ENCODE peak calls at places on chromosomes 13 and 19, in five cellular contexts. M is H9, A is substantia nigra, Y is A549, Z is GM23338. I is an unnamed sample.

GRCh38 chr19:35363711-35364425 is 5.6 kb downstream of the FFAR3 start:
- DNase-seq in M (no peak), A (no peak), Y (no peak), Z (no peak), I (no peak)

GRCh38 chr19:35671818-35672217 is 5.5 kb downstream of the UPK1A start:
- DNase-seq in M (no peak), A (no peak), Y (no peak), Z (no peak), I (no peak)

GRCh38 chr13:54705738-54706137 is 1677.1 kb downstream of the OLFM4 start:
- DNase-seq in M (no peak), A (no peak), Y (no peak), Z (no peak), I (peak)

GRCh38 chr13:44298314-44298713 is 75.3 kb upstream of the SERP2 start:
- DNase-seq in M (no peak), A (no peak), Y (no peak), Z (no peak), I (no peak)

GRCh38 chr13:73133536-73133935 is 74.7 kb downstream of the KLF5 start:
- DNase-seq in M (no peak), A (no peak), Y (peak), Z (no peak), I (no peak)

GRCh38 chr13:73602295-73602694 is 531.9 kb downstream of the KLF12 start:
- DNase-seq in M (no peak), A (no peak), Y (no peak), Z (peak), I (no peak)

GRCh38 chr19:33304760-33305647 is 2.7 kb upstream of the CEBPA start:
- DNase-seq in M (peak), A (no peak), Y (no peak), Z (no peak), I (no peak)

GRCh38 chr19:1237754-1238372 is at the start of gene CBARP:
- DNase-seq in M (no peak), A (peak), Y (no peak), Z (no peak), I (peak)

GRCh38 chr13:91017031-91017668 is 330.3 kb upstream of the MIR17HG start:
- DNase-seq in M (peak), A (peak), Y (peak), Z (peak), I (peak)

GRCh38 chr19:33098023-33098652 is 17.2 kb downstream of the GPATCH1 start:
- DNase-seq in M (no peak), A (no peak), Y (no peak), Z (no peak), I (no peak)

GRCh38 chr13:101576452-101576851 is 124.0 kb downstream of the ITGBL1 start:
- DNase-seq in M (no peak), A (no peak), Y (no peak), Z (no peak), I (no peak)

GRCh38 chr13:93320942-93321341 is 94.3 kb downstream of the GPC6 start:
- DNase-seq in M (no peak), A (no peak), Y (no peak), Z (no peak), I (no peak)

GRCh38 chr13:91181892-91182291 is 165.6 kb upstream of the MIR17HG start:
- DNase-seq in M (no peak), A (no peak), Y (no peak), Z (no peak), I (no peak)

GRCh38 chr19:7904074-7905020 is 670 bp downstream of the MAP2K7 start:
- DNase-seq in M (no peak), A (no peak), Y (no peak), Z (peak), I (peak)

GRCh38 chr13:93776936-93777335 is 550.3 kb downstream of the GPC6 start:
- DNase-seq in M (no peak), A (no peak), Y (no peak), Z (peak), I (no peak)

GRCh38 chr13:21297452-21297851 is 121.0 kb downstream of the MRPL57 start:
- DNase-seq in M (no peak), A (no peak), Y (no peak), Z (no peak), I (peak)

GRCh38 chr13:27043013-27043412 is 128.6 kb downstream of the USP12 start:
- DNase-seq in M (no peak), A (peak), Y (peak), Z (peak), I (no peak)

GRCh38 chr19:43786665-43787064 is 5.9 kb upstream of the KCNN4 start:
- DNase-seq in M (no peak), A (no peak), Y (no peak), Z (no peak), I (no peak)

GRCh38 chr19:45443462-45444317 is 20.0 kb upstream of the ERCC1 start:
- DNase-seq in M (peak), A (peak), Y (peak), Z (peak), I (peak)

GRCh38 chr19:42253245-42254082 is 1.5 kb downstream of the ERF start:
- DNase-seq in M (peak), A (peak), Y (peak), Z (peak), I (peak)

GRCh38 chr13:110950819-110951570 is 36.1 kb upstream of the ANKRD10 start:
- DNase-seq in M (no peak), A (no peak), Y (no peak), Z (no peak), I (no peak)

GRCh38 chr13:102817907-102818306 is 19.0 kb downstream of the BIVM start:
- DNase-seq in M (no peak), A (no peak), Y (no peak), Z (no peak), I (no peak)

GRCh38 chr13:29583073-29583785 is 12.3 kb downstream of the SLC7A1 start:
- DNase-seq in M (no peak), A (no peak), Y (no peak), Z (no peak), I (peak)

GRCh38 chr13:29595380-29596063 is at the start of gene SLC7A1:
- DNase-seq in M (peak), A (peak), Y (peak), Z (peak), I (peak)

DNA sequence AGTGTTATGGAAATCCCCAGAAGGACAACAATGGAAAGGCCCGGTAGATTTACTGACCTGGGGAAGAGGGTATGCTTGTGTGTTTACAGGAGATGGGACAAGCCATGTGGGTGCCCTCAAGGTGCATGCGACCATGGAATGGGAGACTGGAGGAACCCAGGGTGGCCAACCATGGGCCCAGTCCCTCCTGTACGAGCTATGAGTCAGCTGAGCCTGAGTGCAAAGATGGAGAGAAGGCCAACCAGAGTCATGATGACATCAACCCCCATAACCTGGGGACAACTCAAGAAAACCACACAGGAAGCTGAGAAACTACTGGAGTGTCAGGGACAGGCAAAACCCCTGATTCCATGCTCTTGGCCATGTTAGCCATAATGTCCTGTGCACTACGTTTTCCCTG is 7.8 kb downstream of the ZNF350 start:
- DNase-seq in M (no peak), A (no peak), Y (no peak), Z (no peak), I (no peak)
- H3K27ac ChIP-seq in M (no peak), A (no peak), Y (no peak), Z (no peak), I (no peak)

GRCh38 chr19:38990949-38991697 is 15.6 kb upstream of the FBXO17 start:
- DNase-seq in M (no peak), A (no peak), Y (no peak), Z (no peak), I (no peak)
- H3K27ac ChIP-seq in M (no peak), A (no peak), Y (no peak), Z (no peak), I (no peak)

GRCh38 chr19:10106100-10106936 is at the start of gene PPAN:
- DNase-seq in M (peak), A (peak), Y (peak), Z (peak), I (peak)

GRCh38 chr19:10105241-10106099 is 692 bp upstream of the PPAN start:
- DNase-seq in M (no peak), A (no peak), Y (no peak), Z (no peak), I (no peak)

GRCh38 chr19:10104130-10104513 is 1.6 kb upstream of the ANGPTL6 start:
- DNase-seq in M (no peak), A (no peak), Y (no peak), Z (no peak), I (no peak)

GRCh38 chr19:10102787-10103236 is 334 bp upstream of the ANGPTL6 start:
- DNase-seq in M (no peak), A (no peak), Y (no peak), Z (no peak), I (no peak)

GRCh38 chr19:10104665-10105221 is 1.4 kb upstream of the PPAN start:
- DNase-seq in M (no peak), A (no peak), Y (no peak), Z (no peak), I (no peak)
- H3K27ac ChIP-seq in M (no peak), A (no peak), Y (no peak), Z (no peak), I (no peak)

DNA sequence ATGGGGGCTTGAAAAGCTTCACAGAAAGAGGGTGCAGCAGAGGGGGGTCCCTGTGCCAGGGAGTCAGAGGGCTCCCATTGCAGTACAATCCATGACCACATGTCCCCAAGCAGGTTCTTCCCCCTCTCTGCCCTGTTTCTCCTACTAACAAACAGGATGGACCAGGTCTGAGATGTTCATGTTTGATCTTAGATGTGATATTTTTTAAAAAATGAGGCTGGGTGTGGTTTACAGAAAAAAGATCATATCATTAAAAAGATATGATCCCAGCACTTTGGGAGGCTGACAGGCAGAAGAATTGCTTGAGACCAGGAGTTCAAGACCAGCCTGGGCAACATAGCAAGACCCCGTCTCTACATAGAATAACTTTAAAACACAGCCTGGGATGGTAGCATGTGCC is 9.1 kb downstream of the OR7C2 start:
- DNase-seq in M (no peak), A (no peak), Y (no peak), Z (no peak), I (no peak)
- H3K27ac ChIP-seq in M (no peak), A (no peak), Y (no peak), Z (no peak), I (no peak)

GRCh38 chr19:40744554-40745401 is 5.5 kb downstream of the ACTMAP start:
- DNase-seq in M (peak), A (no peak), Y (no peak), Z (peak), I (peak)
- H3K27ac ChIP-seq in M (no peak), A (no peak), Y (no peak), Z (peak), I (peak)

GRCh38 chr13:58655086-58655485 is 1023.5 kb downstream of the PCDH17 start:
- DNase-seq in M (no peak), A (no peak), Y (no peak), Z (no peak), I (no peak)
- H3K27ac ChIP-seq in M (no peak), A (no peak), Y (no peak), Z (no peak), I (no peak)

DNA sequence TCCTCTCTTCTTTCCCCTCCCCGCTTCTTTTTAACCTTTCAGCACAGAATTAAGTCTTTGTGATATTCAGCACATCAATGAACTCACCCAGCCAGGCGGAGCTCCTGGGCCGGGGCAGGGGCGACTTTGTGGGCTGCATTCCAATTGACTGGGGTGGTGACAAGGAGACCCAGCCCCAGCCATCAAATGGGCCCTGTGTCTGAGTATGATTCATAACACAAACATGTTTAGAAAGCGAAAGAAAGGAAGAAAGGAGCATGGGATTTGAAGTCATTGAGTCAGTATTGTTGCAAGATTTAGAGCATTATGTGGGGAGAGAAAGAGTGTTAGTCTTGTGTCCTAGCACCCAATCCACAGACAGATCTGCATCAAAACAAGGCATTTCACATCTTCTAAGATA is 185.3 kb downstream of the LHFPL6 start:
- DNase-seq in M (peak), A (peak), Y (no peak), Z (peak), I (peak)
- H3K27ac ChIP-seq in M (no peak), A (peak), Y (no peak), Z (no peak), I (peak)

GRCh38 chr19:3213159-3213558 is 11.3 kb upstream of the CELF5 start:
- DNase-seq in M (no peak), A (no peak), Y (no peak), Z (no peak), I (no peak)

GRCh38 chr19:3211191-3211590 is 13.3 kb upstream of the CELF5 start:
- DNase-seq in M (no peak), A (no peak), Y (no peak), Z (no peak), I (no peak)

GRCh38 chr19:3207466-3208242 is 16.8 kb upstream of the CELF5 start:
- DNase-seq in M (peak), A (no peak), Y (no peak), Z (no peak), I (peak)

GRCh38 chr19:3208317-3209207 is 15.9 kb upstream of the CELF5 start:
- DNase-seq in M (no peak), A (no peak), Y (no peak), Z (no peak), I (no peak)

DNA sequence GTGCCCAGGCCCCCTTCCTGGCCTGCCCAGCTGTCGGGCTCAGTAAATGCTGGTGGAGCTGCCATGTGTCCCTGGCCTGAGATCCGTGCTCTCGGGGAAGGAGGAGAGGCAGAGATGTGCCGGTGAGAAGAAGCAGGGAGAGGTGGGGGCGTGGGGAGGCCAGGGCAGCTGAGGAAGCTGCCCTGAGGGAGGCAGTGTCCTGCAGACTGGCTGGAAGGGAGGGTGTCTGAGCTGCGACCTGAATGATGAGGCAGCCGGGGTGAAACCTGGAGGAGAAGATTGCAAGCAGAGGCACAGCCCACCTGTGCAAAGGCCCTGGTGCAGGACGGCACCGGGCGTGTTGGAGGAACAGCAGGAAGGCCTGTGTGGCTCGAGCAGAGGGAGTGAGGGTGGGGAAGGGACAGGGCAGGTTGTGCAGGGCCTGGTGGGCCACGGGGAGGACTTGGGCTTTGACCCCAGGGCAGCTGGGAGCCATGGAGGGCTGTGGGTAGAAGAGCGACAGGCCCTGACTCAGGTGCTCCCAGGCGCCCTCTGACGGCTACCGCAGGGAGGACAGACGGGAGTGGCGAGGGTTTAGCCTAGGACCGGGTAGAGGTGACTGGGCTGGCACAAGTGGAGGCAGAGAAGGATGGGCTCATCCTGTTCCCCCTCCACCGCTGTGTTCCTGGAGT is 14.0 kb upstream of the CELF5 start:
- DNase-seq in M (peak), A (no peak), Y (peak), Z (peak), I (peak)
- H3K27ac ChIP-seq in M (no peak), A (no peak), Y (no peak), Z (no peak), I (no peak)

I was measured in endodermal cell.